ENCODE peak calls at places on chromosome 22, in four cellular contexts. D is A549, F is K562, U is H1. T is an unnamed sample.

GRCh38 chr22:35620624-35621245 is 3.6 kb upstream of the MB start:
- DNase-seq in D (no peak), F (no peak), U (no peak), T (no peak)

GRCh38 chr22:50304528-50305392 is 2.7 kb downstream of the PLXNB2 start:
- DNase-seq in D (no peak), F (peak), U (no peak), T (no peak)

GRCh38 chr22:28883917-28884753 is 763 bp downstream of the ZNRF3 start:
- DNase-seq in D (peak), F (peak), U (peak), T (no peak)

GRCh38 chr22:48223488-48224190 is 1461.2 kb downstream of the TBC1D22A start:
- DNase-seq in D (no peak), F (no peak), U (peak), T (no peak)

GRCh38 chr22:39900306-39901227 is at the start of gene GRAP2:
- DNase-seq in D (no peak), F (no peak), U (no peak), T (no peak)

GRCh38 chr22:20531154-20531403 is 23.7 kb downstream of the MED15 start:
- DNase-seq in D (no peak), F (no peak), U (no peak), T (no peak)

GRCh38 chr22:29313126-29314071 is 2.1 kb downstream of the RASL10A start:
- DNase-seq in D (no peak), F (peak), U (peak), T (no peak)

GRCh38 chr22:24433868-24434471 is 6.6 kb downstream of the ADORA2A start:
- DNase-seq in D (no peak), F (no peak), U (no peak), T (no peak)

GRCh38 chr22:29797351-29797750 is 30.2 kb downstream of the UQCR10 start:
- DNase-seq in D (no peak), F (no peak), U (no peak), T (no peak)

GRCh38 chr22:29309332-29310064 is 3.0 kb downstream of the GAS2L1 start:
- DNase-seq in D (no peak), F (peak), U (no peak), T (no peak)

GRCh38 chr22:22357024-22357868 is 112.7 kb downstream of the VPREB1 start:
- DNase-seq in D (peak), F (peak), U (peak), T (peak)

GRCh38 chr22:46432164-46433068 is 96.9 kb downstream of the TRMU start:
- DNase-seq in D (no peak), F (no peak), U (peak), T (no peak)
- TF ChIP-seq RNF2 in D (no peak), F (no peak), U (no peak), T (no peak)

DNA sequence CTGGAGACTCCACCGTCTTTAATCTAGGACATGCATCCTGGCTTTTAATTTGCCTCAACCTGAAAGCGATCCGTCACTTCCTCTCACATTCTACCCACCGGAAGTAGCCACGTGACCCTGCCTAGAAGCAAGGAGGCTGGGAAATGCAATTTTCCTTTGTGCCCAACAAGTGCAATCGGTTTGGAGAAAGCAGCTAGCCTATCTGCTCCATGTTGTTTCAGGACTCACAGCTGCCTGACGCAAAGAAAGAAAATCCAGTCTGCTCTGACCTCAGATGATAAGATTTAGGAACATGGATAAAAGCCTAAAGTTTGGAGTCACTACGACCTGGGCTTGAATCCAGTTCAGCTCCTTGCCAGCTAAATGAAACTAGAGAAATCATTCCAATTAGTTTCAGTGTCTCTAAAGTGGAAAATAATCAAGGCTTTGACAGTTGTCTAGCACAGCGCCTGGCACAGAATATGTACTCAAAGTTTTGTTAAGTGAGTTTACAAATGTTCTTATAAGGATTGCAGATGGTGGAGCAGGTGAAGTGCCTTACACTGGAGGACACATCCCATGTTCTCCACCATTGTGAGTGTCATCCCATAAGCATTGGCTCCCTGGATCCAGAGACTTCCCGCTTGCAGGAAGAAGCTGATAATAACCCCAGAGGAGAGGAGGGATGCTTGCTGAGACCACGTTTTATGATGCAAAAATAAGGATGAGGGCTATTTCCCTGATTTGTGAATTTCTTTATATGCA is 553.7 kb downstream of the MN1 start:
- DNase-seq in D (no peak), F (no peak), U (no peak), T (no peak)
- TF ChIP-seq RNF2 in D (no peak), F (no peak), U (no peak), T (no peak)

GRCh38 chr22:42062506-42063190 is 8.0 kb downstream of the NAGA start:
- DNase-seq in D (no peak), F (no peak), U (peak), T (no peak)
- TF ChIP-seq RNF2 in D (no peak), F (no peak), U (no peak), T (no peak)

GRCh38 chr22:41147722-41148121 is 55.3 kb downstream of the EP300 start:
- DNase-seq in D (no peak), F (no peak), U (no peak), T (no peak)

DNA sequence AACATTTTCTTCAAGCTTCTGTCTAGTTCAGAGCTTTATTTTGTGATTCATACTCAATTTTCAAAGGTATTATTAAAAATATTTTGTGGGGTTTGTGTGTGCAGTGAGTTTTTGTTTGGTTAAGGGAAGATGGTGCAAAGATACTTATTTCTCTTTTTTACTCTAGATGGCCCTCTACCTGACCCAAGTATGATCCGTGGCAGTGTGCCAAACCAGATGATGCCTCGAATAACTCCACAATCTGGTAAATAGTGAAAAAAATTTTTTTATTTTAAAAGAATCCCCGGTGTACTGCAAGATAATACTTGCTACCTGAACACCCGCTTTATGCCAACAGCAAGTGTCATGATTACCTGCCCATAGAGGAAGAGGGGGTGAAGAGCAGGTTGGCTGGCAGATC is 54.2 kb downstream of the EP300 start:
- DNase-seq in D (no peak), F (no peak), U (no peak), T (no peak)
- TF ChIP-seq RNF2 in D (no peak), F (no peak), U (no peak), T (no peak)

GRCh38 chr22:43109511-43109910 is 1.0 kb upstream of the BIK start:
- DNase-seq in D (no peak), F (no peak), U (no peak), T (no peak)

GRCh38 chr22:43113516-43114251 is 3.1 kb downstream of the BIK start:
- DNase-seq in D (no peak), F (no peak), U (no peak), T (peak)

GRCh38 chr22:43110927-43111623 is 525 bp downstream of the BIK start:
- DNase-seq in D (no peak), F (no peak), U (peak), T (no peak)

GRCh38 chr22:43109921-43110443 is 568 bp upstream of the BIK start:
- DNase-seq in D (no peak), F (peak), U (peak), T (no peak)

DNA sequence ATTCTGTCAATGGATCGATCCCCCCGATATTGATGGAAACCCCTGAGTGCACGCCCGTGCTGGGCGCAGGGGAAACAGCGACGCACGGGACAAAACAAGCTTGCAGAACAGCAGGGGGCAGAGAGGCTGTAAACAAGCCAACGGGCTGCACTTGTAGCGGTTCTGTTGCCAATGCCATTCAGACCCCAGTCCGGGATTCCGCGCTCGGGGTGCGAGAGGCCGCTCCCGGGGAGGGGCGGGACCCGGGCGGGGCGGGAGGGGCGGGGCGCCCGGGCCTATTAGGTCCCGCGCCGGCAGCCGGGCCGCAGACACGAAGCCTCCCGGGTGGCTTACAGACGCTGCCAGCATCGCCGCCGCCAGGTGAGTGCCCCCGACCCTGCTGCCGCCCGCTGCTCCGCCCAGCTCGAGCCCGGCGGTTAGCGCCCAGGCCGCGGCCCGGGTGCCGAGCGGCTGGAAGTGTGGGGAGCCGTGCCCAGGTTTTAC is at the start of gene BIK:
- DNase-seq in D (no peak), F (peak), U (no peak), T (peak)
- TF ChIP-seq RNF2 in D (no peak), F (no peak), U (peak), T (no peak)

GRCh38 chr22:32717337-32718240 is 83.9 kb upstream of the TIMP3 start:
- DNase-seq in D (no peak), F (no peak), U (no peak), T (no peak)

GRCh38 chr22:32721328-32722180 is 80.0 kb upstream of the TIMP3 start:
- DNase-seq in D (no peak), F (no peak), U (no peak), T (peak)

GRCh38 chr22:32722441-32722840 is 79.1 kb upstream of the TIMP3 start:
- DNase-seq in D (no peak), F (no peak), U (no peak), T (no peak)

GRCh38 chr22:32723632-32724031 is 77.9 kb upstream of the TIMP3 start:
- DNase-seq in D (no peak), F (no peak), U (no peak), T (no peak)

GRCh38 chr22:32720924-32721323 is 80.6 kb upstream of the TIMP3 start:
- DNase-seq in D (no peak), F (no peak), U (no peak), T (peak)
- TF ChIP-seq RNF2 in D (no peak), F (no peak), U (no peak), T (no peak)

GRCh38 chr22:31082606-31083376 is 1.7 kb downstream of the SMTN start:
- DNase-seq in D (peak), F (peak), U (peak), T (peak)
- TF ChIP-seq RNF2 in D (no peak), F (no peak), U (no peak), T (no peak)

GRCh38 chr22:38284042-38284402 is 11.2 kb upstream of the TMEM184B start:
- DNase-seq in D (no peak), F (no peak), U (no peak), T (peak)
- TF ChIP-seq RNF2 in D (no peak), F (no peak), U (no peak), T (no peak)

DNA sequence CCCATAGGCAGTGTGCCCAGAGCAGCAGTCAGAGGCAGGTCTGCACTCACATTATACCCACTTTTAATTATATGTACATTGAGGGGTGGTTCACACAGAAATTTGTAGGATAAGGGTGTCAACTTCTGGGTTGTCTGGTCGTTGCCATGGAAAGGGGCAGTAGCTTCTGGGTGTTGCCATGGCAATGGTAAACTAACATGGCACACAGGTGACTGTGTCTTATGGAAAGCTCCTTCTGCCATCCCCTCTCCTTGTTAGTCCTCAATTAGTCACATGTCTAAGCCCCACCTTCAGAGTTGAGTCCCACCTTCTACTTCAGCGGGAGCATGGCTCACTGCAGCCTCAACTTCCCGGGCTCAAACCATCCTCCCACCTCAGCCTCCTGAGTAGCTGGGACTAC is 56.3 kb upstream of the ATXN10 start:
- DNase-seq in D (no peak), F (no peak), U (no peak), T (no peak)
- TF ChIP-seq RNF2 in D (no peak), F (no peak), U (no peak), T (no peak)

GRCh38 chr22:47041201-47042115 is 279.0 kb downstream of the TBC1D22A start:
- DNase-seq in D (no peak), F (no peak), U (no peak), T (no peak)

GRCh38 chr22:47042861-47043496 is 280.5 kb downstream of the TBC1D22A start:
- DNase-seq in D (no peak), F (no peak), U (no peak), T (no peak)

GRCh38 chr22:47040486-47041145 is 278.2 kb downstream of the TBC1D22A start:
- DNase-seq in D (no peak), F (no peak), U (no peak), T (no peak)

GRCh38 chr22:47043835-47044721 is 281.6 kb downstream of the TBC1D22A start:
- DNase-seq in D (no peak), F (no peak), U (no peak), T (no peak)

GRCh38 chr22:47042116-47042825 is 279.8 kb downstream of the TBC1D22A start:
- DNase-seq in D (no peak), F (no peak), U (no peak), T (no peak)
- TF ChIP-seq RNF2 in D (no peak), F (no peak), U (no peak), T (no peak)

T was measured in HepG2.